ENCODE peak calls at places on chromosomes 6 and 20, in nine cellular contexts. One of them, this sample, is unnamed.
A peak's percentile ranks its signal among the peaks of the same experiment; 100 is the strongest.

GRCh38 chr20:10381477-10381876 is 52.5 kb downstream of the MKKS start:
- DNase-seq in GM12865: peak; percentile 12
- DNase-seq in H4: no peak
- DNase-seq in SIG-M5: no peak
- DNase-seq in kidney epithelial cell: no peak
- DNase-seq in substantia nigra: no peak
- DNase-seq in AG09319: no peak
- DNase-seq in gastrocnemius medialis: no peak
- DNase-seq in NCI-H2081 treated with DMSO at 0.1 percent for 48 hours: no peak
- DNase-seq in this sample: no peak

GRCh38 chr6:56400273-56400672 is 152.9 kb upstream of the COL21A1 start:
- DNase-seq in H4: no peak
- DNase-seq in gastrocnemius medialis: no peak
- DNase-seq in GM12865: no peak
- DNase-seq in AG09319: no peak
- DNase-seq in kidney epithelial cell: peak; percentile 56
- DNase-seq in SIG-M5: no peak
- DNase-seq in NCI-H2081 treated with DMSO at 0.1 percent for 48 hours: no peak
- DNase-seq in substantia nigra: no peak
- DNase-seq in this sample: no peak

GRCh38 chr6:166582258-166582657 is 4.2 kb downstream of the RAMACL start:
- DNase-seq in substantia nigra: no peak
- DNase-seq in NCI-H2081 treated with DMSO at 0.1 percent for 48 hours: no peak
- DNase-seq in gastrocnemius medialis: no peak
- DNase-seq in AG09319: peak; percentile 2
- DNase-seq in kidney epithelial cell: no peak
- DNase-seq in H4: no peak
- DNase-seq in SIG-M5: no peak
- DNase-seq in GM12865: no peak
- DNase-seq in this sample: no peak

GRCh38 chr20:34475979-34476736 is 40.1 kb upstream of the DYNLRB1 start:
- DNase-seq in H4: no peak
- DNase-seq in NCI-H2081 treated with DMSO at 0.1 percent for 48 hours: no peak
- DNase-seq in gastrocnemius medialis: no peak
- DNase-seq in substantia nigra: peak; percentile 25
- DNase-seq in kidney epithelial cell: no peak
- DNase-seq in SIG-M5: no peak
- DNase-seq in AG09319: no peak
- DNase-seq in GM12865: peak; percentile 40
- DNase-seq in this sample: peak; percentile 49

GRCh38 chr6:144330588-144330987 is 45.5 kb downstream of the UTRN start:
- DNase-seq in substantia nigra: no peak
- DNase-seq in H4: no peak
- DNase-seq in gastrocnemius medialis: no peak
- DNase-seq in GM12865: no peak
- DNase-seq in NCI-H2081 treated with DMSO at 0.1 percent for 48 hours: no peak
- DNase-seq in kidney epithelial cell: no peak
- DNase-seq in SIG-M5: no peak
- DNase-seq in AG09319: no peak
- DNase-seq in this sample: no peak

GRCh38 chr20:11153819-11154218 is 480.0 kb upstream of the JAG1 start:
- DNase-seq in NCI-H2081 treated with DMSO at 0.1 percent for 48 hours: no peak
- DNase-seq in SIG-M5: no peak
- DNase-seq in gastrocnemius medialis: no peak
- DNase-seq in substantia nigra: no peak
- DNase-seq in H4: no peak
- DNase-seq in GM12865: no peak
- DNase-seq in AG09319: no peak
- DNase-seq in kidney epithelial cell: no peak
- DNase-seq in this sample: no peak

GRCh38 chr20:58182521-58183140 is 45.8 kb downstream of the ANKRD60 start:
- DNase-seq in SIG-M5: no peak
- DNase-seq in substantia nigra: no peak
- DNase-seq in H4: no peak
- DNase-seq in kidney epithelial cell: no peak
- DNase-seq in NCI-H2081 treated with DMSO at 0.1 percent for 48 hours: no peak
- DNase-seq in gastrocnemius medialis: no peak
- DNase-seq in GM12865: no peak
- DNase-seq in AG09319: no peak
- DNase-seq in this sample: no peak

GRCh38 chr20:39651645-39652340 is 689.6 kb downstream of the DHX35 start:
- DNase-seq in AG09319: no peak
- DNase-seq in SIG-M5: no peak
- DNase-seq in substantia nigra: no peak
- DNase-seq in gastrocnemius medialis: no peak
- DNase-seq in kidney epithelial cell: no peak
- DNase-seq in H4: no peak
- DNase-seq in GM12865: no peak
- DNase-seq in NCI-H2081 treated with DMSO at 0.1 percent for 48 hours: no peak
- DNase-seq in this sample: no peak

GRCh38 chr6:12958052-12958706 is 241.6 kb downstream of the PHACTR1 start:
- DNase-seq in H4: no peak
- DNase-seq in substantia nigra: no peak
- DNase-seq in GM12865: no peak
- DNase-seq in gastrocnemius medialis: no peak
- DNase-seq in AG09319: no peak
- DNase-seq in NCI-H2081 treated with DMSO at 0.1 percent for 48 hours: no peak
- DNase-seq in kidney epithelial cell: no peak
- DNase-seq in SIG-M5: no peak
- DNase-seq in this sample: no peak

GRCh38 chr6:28643017-28643740 is 117.5 kb downstream of the GPX5 start:
- DNase-seq in gastrocnemius medialis: no peak
- DNase-seq in SIG-M5: no peak
- DNase-seq in NCI-H2081 treated with DMSO at 0.1 percent for 48 hours: no peak
- DNase-seq in H4: peak; percentile 88
- DNase-seq in GM12865: peak; percentile 78
- DNase-seq in substantia nigra: no peak
- DNase-seq in AG09319: peak; percentile 46
- DNase-seq in kidney epithelial cell: no peak
- DNase-seq in this sample: no peak

GRCh38 chr6:50093116-50093937 is 43.6 kb upstream of the DEFB112 start:
- DNase-seq in GM12865: no peak
- DNase-seq in substantia nigra: no peak
- DNase-seq in kidney epithelial cell: no peak
- DNase-seq in AG09319: no peak
- DNase-seq in SIG-M5: no peak
- DNase-seq in H4: no peak
- DNase-seq in NCI-H2081 treated with DMSO at 0.1 percent for 48 hours: no peak
- DNase-seq in gastrocnemius medialis: no peak
- DNase-seq in this sample: no peak

GRCh38 chr6:35376282-35376681 is 33.9 kb downstream of the PPARD start:
- DNase-seq in gastrocnemius medialis: no peak
- DNase-seq in NCI-H2081 treated with DMSO at 0.1 percent for 48 hours: no peak
- DNase-seq in SIG-M5: peak; percentile 28
- DNase-seq in substantia nigra: no peak
- DNase-seq in kidney epithelial cell: no peak
- DNase-seq in GM12865: no peak
- DNase-seq in AG09319: no peak
- DNase-seq in H4: no peak
- DNase-seq in this sample: no peak

GRCh38 chr6:161486326-161486725 is 212.5 kb upstream of the AGPAT4 start:
- DNase-seq in kidney epithelial cell: no peak
- DNase-seq in NCI-H2081 treated with DMSO at 0.1 percent for 48 hours: no peak
- DNase-seq in substantia nigra: no peak
- DNase-seq in H4: peak; percentile 45
- DNase-seq in AG09319: no peak
- DNase-seq in GM12865: no peak
- DNase-seq in SIG-M5: no peak
- DNase-seq in gastrocnemius medialis: peak; percentile 27
- DNase-seq in this sample: no peak

GRCh38 chr20:19987046-19987445 is 30.1 kb upstream of the NAA20 start:
- DNase-seq in gastrocnemius medialis: no peak
- DNase-seq in GM12865: no peak
- DNase-seq in kidney epithelial cell: no peak
- DNase-seq in substantia nigra: no peak
- DNase-seq in NCI-H2081 treated with DMSO at 0.1 percent for 48 hours: no peak
- DNase-seq in H4: no peak
- DNase-seq in SIG-M5: no peak
- DNase-seq in AG09319: no peak
- DNase-seq in this sample: no peak

GRCh38 chr20:60803335-60804070 is 448.6 kb upstream of the CDH4 start:
- DNase-seq in substantia nigra: no peak
- DNase-seq in AG09319: no peak
- DNase-seq in NCI-H2081 treated with DMSO at 0.1 percent for 48 hours: no peak
- DNase-seq in GM12865: no peak
- DNase-seq in H4: no peak
- DNase-seq in SIG-M5: no peak
- DNase-seq in kidney epithelial cell: no peak
- DNase-seq in gastrocnemius medialis: no peak
- DNase-seq in this sample: no peak

GRCh38 chr6:99282479-99283062 is 66.9 kb downstream of the FAXC start:
- DNase-seq in GM12865: no peak
- DNase-seq in H4: no peak
- DNase-seq in gastrocnemius medialis: no peak
- DNase-seq in SIG-M5: no peak
- DNase-seq in AG09319: no peak
- DNase-seq in substantia nigra: no peak
- DNase-seq in NCI-H2081 treated with DMSO at 0.1 percent for 48 hours: no peak
- DNase-seq in kidney epithelial cell: no peak
- DNase-seq in this sample: no peak

GRCh38 chr20:8368680-8369079 is 236.6 kb downstream of the PLCB1 start:
- DNase-seq in H4: no peak
- DNase-seq in NCI-H2081 treated with DMSO at 0.1 percent for 48 hours: no peak
- DNase-seq in gastrocnemius medialis: no peak
- DNase-seq in SIG-M5: no peak
- DNase-seq in kidney epithelial cell: no peak
- DNase-seq in AG09319: no peak
- DNase-seq in substantia nigra: no peak
- DNase-seq in GM12865: no peak
- DNase-seq in this sample: no peak

GRCh38 chr20:49544535-49544934 is 23.4 kb downstream of the PTGIS start:
- DNase-seq in AG09319: no peak
- DNase-seq in gastrocnemius medialis: no peak
- DNase-seq in SIG-M5: no peak
- DNase-seq in NCI-H2081 treated with DMSO at 0.1 percent for 48 hours: no peak
- DNase-seq in H4: no peak
- DNase-seq in substantia nigra: no peak
- DNase-seq in GM12865: no peak
- DNase-seq in kidney epithelial cell: no peak
- DNase-seq in this sample: no peak

GRCh38 chr6:151349651-151350270 is 41.6 kb downstream of the ZBTB2 start:
- DNase-seq in NCI-H2081 treated with DMSO at 0.1 percent for 48 hours: no peak
- DNase-seq in GM12865: no peak
- DNase-seq in H4: no peak
- DNase-seq in AG09319: no peak
- DNase-seq in substantia nigra: no peak
- DNase-seq in kidney epithelial cell: no peak
- DNase-seq in gastrocnemius medialis: no peak
- DNase-seq in SIG-M5: no peak
- DNase-seq in this sample: no peak